ENCODE peak calls at places on chromosome 21, in eight cellular contexts. B, D, T, X, Y, P, N and R are unnamed samples.

GRCh38 chr21:18443085-18443484 is 39.5 kb upstream of the TMPRSS15 start:
- DNase-seq in P (no peak), T (no peak), X (no peak), B (no peak), N (peak), Y (no peak), D (no peak), R (no peak)

GRCh38 chr21:41804381-41804780 is 37.5 kb upstream of the RIPK4 start:
- DNase-seq in B (no peak), D (no peak), N (no peak), T (no peak), X (no peak), Y (no peak), P (no peak), R (no peak)

GRCh38 chr21:44987886-44988606 is 48.2 kb downstream of the SLX9 start:
- DNase-seq in P (no peak), N (no peak), Y (no peak), D (no peak), X (no peak), T (peak), B (no peak), R (no peak)

GRCh38 chr21:32207096-32207716 is 71.6 kb downstream of the MIS18A start:
- DNase-seq in D (no peak), T (no peak), B (no peak), Y (no peak), N (no peak), X (no peak), P (no peak), R (no peak)

GRCh38 chr21:25885880-25886279 is 151.1 kb downstream of the GABPA start:
- DNase-seq in X (no peak), T (no peak), P (no peak), D (no peak), N (no peak), B (no peak), Y (no peak), R (no peak)

GRCh38 chr21:29638138-29638537 is 301.7 kb downstream of the GRIK1 start:
- DNase-seq in N (no peak), X (no peak), T (no peak), B (no peak), P (no peak), Y (no peak), D (no peak), R (no peak)

GRCh38 chr21:42739061-42739931 is 85.9 kb downstream of the PDE9A start:
- DNase-seq in B (no peak), P (no peak), X (no peak), N (no peak), T (no peak), D (no peak), Y (no peak), R (no peak)

GRCh38 chr21:42741056-42741455 is 87.6 kb downstream of the PDE9A start:
- DNase-seq in P (no peak), T (no peak), B (no peak), N (no peak), X (no peak), Y (no peak), D (no peak), R (no peak)

GRCh38 chr21:42670884-42671283 is 17.5 kb downstream of the PDE9A start:
- DNase-seq in P (no peak), X (no peak), Y (no peak), N (no peak), B (no peak), T (peak), D (no peak), R (no peak)

GRCh38 chr21:44938976-44939531 is 775 bp upstream of the SLX9 start:
- DNase-seq in B (no peak), T (no peak), Y (no peak), D (no peak), X (no peak), N (no peak), P (no peak), R (no peak)

GRCh38 chr21:15134711-15135110 is 69.9 kb upstream of the NRIP1 start:
- DNase-seq in N (no peak), T (no peak), X (no peak), B (no peak), D (no peak), Y (no peak), P (no peak), R (no peak)

GRCh38 chr21:44986471-44987291 is 46.9 kb downstream of the SLX9 start:
- DNase-seq in P (no peak), D (no peak), T (peak), B (no peak), Y (no peak), N (no peak), X (no peak), R (no peak)

GRCh38 chr21:44732956-44733355 is 21.6 kb upstream of the TSPEAR start:
- DNase-seq in P (no peak), B (no peak), Y (no peak), N (no peak), D (no peak), T (no peak), X (no peak), R (no peak)

GRCh38 chr21:31520506-31521163 is 138.9 kb upstream of the SOD1 start:
- DNase-seq in N (peak), T (no peak), D (peak), X (peak), Y (no peak), B (no peak), P (no peak), R (no peak)

GRCh38 chr21:44199448-44199847 is 41.3 kb downstream of the ICOSLG start:
- DNase-seq in Y (peak), X (no peak), P (no peak), D (no peak), N (no peak), T (peak), B (no peak), R (peak)

GRCh38 chr21:45617021-45617930 is 26.2 kb upstream of the PCBP3 start:
- DNase-seq in P (no peak), N (no peak), B (no peak), T (peak), D (no peak), X (no peak), Y (no peak), R (no peak)

GRCh38 chr21:21714396-21714795 is 716.2 kb downstream of the NCAM2 start:
- DNase-seq in N (no peak), D (no peak), X (peak), P (no peak), T (no peak), B (no peak), Y (no peak), R (no peak)

GRCh38 chr21:14569868-14570267 is 23.8 kb upstream of the SAMSN1 start:
- DNase-seq in T (no peak), X (no peak), N (no peak), B (no peak), Y (no peak), D (no peak), P (no peak), R (no peak)

GRCh38 chr21:31136891-31137290 is 98.6 kb upstream of the KRTAP19-8 start:
- DNase-seq in P (no peak), Y (no peak), T (no peak), B (no peak), X (peak), D (peak), N (no peak), R (no peak)

GRCh38 chr21:44755227-44755626 is 43.9 kb upstream of the TSPEAR start:
- DNase-seq in D (peak), B (no peak), T (no peak), N (no peak), P (no peak), X (no peak), Y (no peak), R (no peak)

GRCh38 chr21:44537930-44538911 is 1.8 kb downstream of the KRTAP10-1 start:
- DNase-seq in D (no peak), B (no peak), N (no peak), Y (peak), P (no peak), T (no peak), X (no peak), R (no peak)

GRCh38 chr21:42654179-42654912 is 925 bp downstream of the PDE9A start:
- DNase-seq in X (no peak), T (peak), Y (no peak), N (no peak), P (no peak), D (no peak), B (peak), R (no peak)

GRCh38 chr21:35506352-35506751 is 457.2 kb upstream of the RUNX1 start:
- DNase-seq in N (no peak), P (no peak), D (no peak), T (no peak), X (no peak), B (no peak), Y (no peak), R (no peak)

GRCh38 chr21:39575778-39576177 is 37.0 kb upstream of the B3GALT5 start:
- DNase-seq in P (no peak), N (no peak), D (no peak), Y (no peak), B (no peak), T (no peak), X (no peak), R (no peak)

GRCh38 chr21:46000182-46000730 is 18.7 kb downstream of the COL6A1 start:
- DNase-seq in B (no peak), P (no peak), Y (no peak), D (no peak), N (no peak), X (no peak), T (peak), R (peak)

GRCh38 chr21:43608225-43608624 is 51.1 kb downstream of the HSF2BP start:
- DNase-seq in P (no peak), X (no peak), T (no peak), Y (no peak), B (no peak), D (no peak), N (no peak), R (no peak)

GRCh38 chr21:32350211-32350980 is 42.4 kb downstream of the URB1 start:
- DNase-seq in T (no peak), P (no peak), D (no peak), X (no peak), N (no peak), B (no peak), Y (no peak), R (no peak)

GRCh38 chr21:42524341-42525227 is 10.9 kb downstream of the SLC37A1 start:
- DNase-seq in X (no peak), Y (no peak), N (peak), T (no peak), P (no peak), B (no peak), D (no peak), R (peak)

GRCh38 chr21:43731476-43731875 is 12.5 kb downstream of the PDXK start:
- DNase-seq in N (no peak), D (no peak), B (no peak), X (no peak), T (no peak), P (no peak), Y (no peak), R (no peak)

GRCh38 chr21:33801424-33802405 is 113.9 kb downstream of the ATP5PO start:
- DNase-seq in T (no peak), P (no peak), D (peak), Y (no peak), X (peak), N (peak), B (peak), R (peak)

GRCh38 chr21:27586326-27586725 is 619.4 kb upstream of the ADAMTS5 start:
- DNase-seq in B (no peak), N (no peak), D (no peak), Y (no peak), X (no peak), P (no peak), T (no peak), R (no peak)

GRCh38 chr21:43785134-43785533 is 4.2 kb upstream of the RRP1 start:
- DNase-seq in Y (no peak), T (no peak), N (no peak), B (no peak), P (no peak), D (no peak), X (no peak), R (no peak)

GRCh38 chr21:46079357-46080170 is 18.3 kb upstream of the COL6A2 start:
- DNase-seq in X (peak), N (no peak), B (no peak), Y (peak), T (peak), P (no peak), D (peak), R (no peak)

GRCh38 chr21:46054031-46054430 is 43.9 kb upstream of the COL6A2 start:
- DNase-seq in T (no peak), X (no peak), B (no peak), N (no peak), D (no peak), P (no peak), Y (no peak), R (no peak)

GRCh38 chr21:45974073-45975016 is 7.2 kb upstream of the COL6A1 start:
- DNase-seq in Y (no peak), X (no peak), N (no peak), D (no peak), P (no peak), T (peak), B (peak), R (peak)